ENCODE peak calls at places on chromosomes 4 and X, in six cellular contexts. Y, Z, R, D, U and T are unnamed samples.

GRCh38 chrX:154542723-154543424 is 3.8 kb downstream of the G6PD start:
- DNase-seq in R (no peak), U (no peak), Z (no peak), D (no peak), Y (no peak), T (no peak)

GRCh38 chrX:100208076-100208475 is 202.0 kb downstream of the PCDH19 start:
- DNase-seq in Z (no peak), R (no peak), D (no peak), U (no peak), Y (no peak), T (no peak)

GRCh38 chr4:158624889-158625478 is 46.7 kb downstream of the C4orf46 start:
- DNase-seq in R (no peak), U (peak), D (peak), Z (peak), Y (peak), T (peak)

GRCh38 chr4:61984260-61984909 is 784.3 kb downstream of the ADGRL3 start:
- DNase-seq in Z (peak), D (no peak), R (no peak), Y (no peak), U (no peak), T (no peak)

GRCh38 chr4:24810016-24810415 is 14.6 kb downstream of the SOD3 start:
- DNase-seq in R (no peak), Z (no peak), D (peak), Y (peak), U (no peak), T (no peak)

GRCh38 chr4:53987761-53988171 is 76.6 kb downstream of the CHIC2 start:
- DNase-seq in R (no peak), U (peak), D (peak), Z (no peak), Y (peak), T (no peak)

GRCh38 chr4:103168993-103169392 is 29.1 kb downstream of the CENPE start:
- DNase-seq in Z (no peak), U (no peak), R (no peak), D (no peak), Y (no peak), T (no peak)

GRCh38 chr4:71266090-71266794 is 72.6 kb upstream of the SLC4A4 start:
- DNase-seq in R (no peak), U (no peak), D (peak), Z (no peak), Y (peak), T (no peak)

GRCh38 chr4:99968330-99968729 is 18.3 kb upstream of the H2AZ1 start:
- DNase-seq in R (no peak), U (no peak), Z (no peak), Y (peak), D (peak), T (no peak)

GRCh38 chr4:1062419-1062818 is 50.9 kb downstream of the RNF212 start:
- DNase-seq in Y (no peak), U (no peak), Z (no peak), R (no peak), D (no peak), T (no peak)

GRCh38 chr4:138666366-138666765 is 349.2 kb upstream of the NOCT start:
- DNase-seq in D (no peak), Y (no peak), U (no peak), R (no peak), Z (no peak), T (no peak)

GRCh38 chrX:123884809-123885408 is 25.1 kb downstream of the XIAP start:
- DNase-seq in Z (peak), Y (peak), U (peak), D (peak), R (peak), T (no peak)

GRCh38 chr4:123412700-123413512 is 16.3 kb downstream of the SPRY1 start:
- DNase-seq in R (no peak), Y (peak), Z (no peak), U (no peak), D (no peak), T (no peak)

GRCh38 chrX:140712413-140713173 is 3.0 kb downstream of the LINC00632 start:
- DNase-seq in D (peak), R (no peak), Z (no peak), Y (peak), U (no peak), T (peak)

GRCh38 chrX:104343408-104344129 is 88.8 kb upstream of the ESX1 start:
- DNase-seq in R (no peak), Y (peak), D (peak), U (peak), Z (peak), T (no peak)

GRCh38 chr4:180434131-180434895 is 1808.9 kb upstream of the TENM3 start:
- DNase-seq in U (no peak), R (no peak), Y (no peak), Z (no peak), D (no peak), T (no peak)

GRCh38 chrX:151984328-151984727 is 9.9 kb upstream of the GABRE start:
- DNase-seq in U (peak), R (no peak), D (peak), Z (no peak), Y (peak), T (no peak)

GRCh38 chrX:34624416-34624815 is 32.7 kb downstream of the TMEM47 start:
- DNase-seq in U (no peak), D (peak), Z (no peak), R (no peak), Y (no peak), T (no peak)

GRCh38 chr4:128283071-128283470 is 4.5 kb downstream of the PGRMC2 start:
- DNase-seq in Z (no peak), U (no peak), R (no peak), D (no peak), Y (no peak), T (no peak)

GRCh38 chrX:37331546-37331945 is 17.6 kb upstream of the PRRG1 start:
- DNase-seq in U (no peak), Z (no peak), Y (no peak), D (no peak), R (no peak), T (no peak)

GRCh38 chr4:89752932-89753598 is 83.9 kb downstream of the SNCA start:
- DNase-seq in Z (no peak), R (no peak), D (peak), Y (peak), U (no peak), T (no peak)

GRCh38 chr4:86099348-86099747 is 260.5 kb downstream of the MAPK10 start:
- DNase-seq in Z (no peak), Y (no peak), R (no peak), D (no peak), U (no peak), T (no peak)

GRCh38 chrX:31449975-31450374 is 378.1 kb upstream of the FTHL17 start:
- DNase-seq in Z (no peak), Y (peak), R (no peak), D (no peak), U (no peak), T (no peak)

GRCh38 chr4:133152801-133153526 is 3.9 kb downstream of the PCDH10 start:
- DNase-seq in R (no peak), Z (no peak), D (peak), U (no peak), Y (no peak), T (peak)

GRCh38 chr4:161252520-161253141 is 911.2 kb downstream of the FSTL5 start:
- DNase-seq in Y (peak), D (peak), R (peak), U (peak), Z (peak), T (no peak)

GRCh38 chr4:27248829-27249228 is 388.2 kb downstream of the STIM2 start:
- DNase-seq in R (no peak), U (no peak), Y (no peak), D (peak), Z (no peak), T (no peak)

GRCh38 chrX:137930562-137930961 is 364.6 kb downstream of the ZIC3 start:
- DNase-seq in D (no peak), R (no peak), Z (no peak), Y (no peak), U (no peak), T (no peak)

GRCh38 chr4:166980419-166980818 is 253.9 kb downstream of the SPOCK3 start:
- DNase-seq in R (no peak), Y (no peak), Z (no peak), D (no peak), U (no peak), T (no peak)

GRCh38 chrX:41796050-41796449 is 72.1 kb downstream of the GPR82 start:
- DNase-seq in Y (no peak), Z (no peak), R (no peak), D (no peak), U (no peak), T (no peak)

GRCh38 chrX:20228245-20228644 is 38.5 kb downstream of the RPS6KA3 start:
- DNase-seq in D (no peak), Z (no peak), U (no peak), R (no peak), Y (no peak), T (no peak)

GRCh38 chr4:20087512-20087911 is 164.2 kb upstream of the SLIT2 start:
- DNase-seq in R (no peak), Y (no peak), Z (no peak), D (no peak), U (no peak), T (no peak)

GRCh38 chrX:71532078-71532752 is 689 bp upstream of the OGT start:
- DNase-seq in U (peak), Y (peak), R (no peak), Z (peak), D (peak), T (no peak)

GRCh38 chr4:123871351-123871750 is 474.8 kb downstream of the SPRY1 start:
- DNase-seq in Z (no peak), R (no peak), U (no peak), D (no peak), Y (no peak), T (no peak)

GRCh38 chr4:177356191-177356590 is 46.5 kb downstream of the NEIL3 start:
- DNase-seq in Y (peak), U (no peak), D (no peak), Z (no peak), R (no peak), T (no peak)

GRCh38 chr4:89617256-89617655 is 219.7 kb downstream of the SNCA start:
- DNase-seq in Y (no peak), Z (no peak), U (no peak), D (peak), R (no peak), T (no peak)